ENCODE peak calls at places on chromosomes 11 and 22, in four cellular contexts. N is H1, L is HepG2, F is K562. K is an unnamed sample.

GRCh38 chr22:37905534-37906363 is at the start of gene MICALL1:
- DNase-seq in L (no peak), N (peak; percentile 84), F (peak; percentile 81), K (peak; percentile 68)

GRCh38 chr22:49449811-49450386 is 377.8 kb downstream of the BRD1 start:
- DNase-seq in F (no peak), L (no peak), N (no peak), K (no peak)

GRCh38 chr11:64850979-64851567 is 6.6 kb upstream of the CDC42BPG start:
- DNase-seq in N (peak; percentile 56), F (peak; percentile 29), L (no peak), K (peak; percentile 58)

GRCh38 chr11:121521145-121522042 is 68.6 kb upstream of the SORL1-AS1 start:
- DNase-seq in N (no peak), F (no peak), L (no peak), K (no peak)

GRCh38 chr22:30408388-30409101 is 11.7 kb downstream of the SEC14L2 start:
- DNase-seq in F (peak; percentile 59), N (no peak), L (peak; percentile 35), K (no peak)

GRCh38 chr22:30490399-30490798 is 15.1 kb downstream of the SEC14L4 start:
- DNase-seq in L (peak; percentile 16), N (no peak), F (peak; percentile 56), K (peak; percentile 44)

GRCh38 chr11:111259871-111260270 is 14.3 kb downstream of the POU2AF2 start:
- DNase-seq in F (no peak), L (no peak), N (no peak), K (no peak)

GRCh38 chr11:122920579-122920978 is 38.0 kb downstream of the JHY start:
- DNase-seq in F (no peak), L (no peak), N (no peak), K (no peak)

GRCh38 chr11:17019231-17019630 is 5.0 kb upstream of the PLEKHA7 start:
- DNase-seq in F (no peak), N (no peak), L (no peak), K (no peak)

GRCh38 chr22:26642465-26643367 is 14.7 kb upstream of the MIAT start:
- DNase-seq in N (peak; percentile 64), F (peak; percentile 84), L (no peak), K (peak; percentile 47)

GRCh38 chr22:48575567-48576332 is 1251.9 kb downstream of the BRD1 start:
- DNase-seq in F (no peak), L (no peak), N (no peak), K (no peak)

GRCh38 chr22:41096841-41097240 is 4.4 kb downstream of the EP300 start:
- DNase-seq in N (no peak), L (no peak), F (no peak), K (no peak)

GRCh38 chr22:32661737-32662586 is 139.5 kb upstream of the TIMP3 start:
- DNase-seq in F (no peak), L (no peak), N (no peak), K (no peak)
- TF ChIP-seq CREB1 in F (no peak), L (no peak), N (no peak), K (no peak)

GRCh38 chr11:20112291-20113146 is 47.8 kb downstream of the DBX1 start:
- DNase-seq in L (no peak), F (peak; percentile 87), N (no peak), K (no peak)
- TF ChIP-seq CREB1 in L (no peak), F (peak; percentile 35), N (no peak), K (no peak)

GRCh38 chr11:80307676-80308075 is 866.8 kb upstream of the TENM4 start:
- DNase-seq in N (no peak), F (no peak), L (no peak), K (no peak)

GRCh38 chr11:80315263-80315662 is 874.4 kb upstream of the TENM4 start:
- DNase-seq in F (no peak), L (no peak), N (no peak), K (no peak)

GRCh38 chr11:80309301-80309700 is 868.5 kb upstream of the TENM4 start:
- DNase-seq in F (no peak), L (no peak), N (no peak), K (no peak)
- TF ChIP-seq CREB1 in F (no peak), L (no peak), N (no peak), K (no peak)

GRCh38 chr11:101180481-101180880 is 50.9 kb upstream of the PGR start:
- DNase-seq in N (no peak), F (no peak), L (no peak), K (no peak)
- TF ChIP-seq CREB1 in N (no peak), F (no peak), L (no peak), K (no peak)

GRCh38 chr11:117058761-117059233 is 39.4 kb downstream of the SIK3 start:
- DNase-seq in L (no peak), F (no peak), N (no peak), K (no peak)
- TF ChIP-seq CREB1 in L (no peak), F (no peak), N (peak; percentile 28), K (no peak)

DNA sequence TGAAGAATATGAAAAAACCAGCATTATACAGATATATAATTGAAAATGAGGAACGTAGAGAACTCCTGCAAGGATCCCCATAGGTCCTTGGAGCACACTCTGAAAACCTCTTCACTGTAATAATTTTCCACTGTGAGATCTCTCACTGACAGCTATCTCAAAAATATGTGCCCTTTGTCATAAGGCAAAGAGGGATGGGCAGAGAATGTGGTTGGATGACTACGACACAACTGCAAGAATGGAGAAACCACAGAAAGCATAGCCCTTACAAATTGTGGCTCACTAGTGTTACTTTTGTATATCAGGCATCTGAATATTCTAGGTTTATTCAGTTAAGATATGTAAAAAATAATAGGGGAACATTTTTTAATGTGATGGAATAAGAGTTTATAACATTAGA is 7.9 kb upstream of the CTSC start:
- DNase-seq in F (no peak), N (no peak), L (no peak), K (no peak)
- TF ChIP-seq CREB1 in F (no peak), N (no peak), L (no peak), K (no peak)

GRCh38 chr11:120186408-120186798 is 24.4 kb upstream of the OAF start:
- DNase-seq in F (no peak), N (peak; percentile 29), L (no peak), K (no peak)
- TF ChIP-seq CREB1 in F (no peak), N (no peak), L (no peak), K (no peak)

GRCh38 chr11:117217685-117218084 is 14.2 kb downstream of the PCSK7 start:
- DNase-seq in L (no peak), N (no peak), F (no peak), K (no peak)

GRCh38 chr11:117218133-117218915 is 13.5 kb downstream of the PCSK7 start:
- DNase-seq in N (no peak), L (no peak), F (no peak), K (no peak)

GRCh38 chr11:117217141-117217609 is 14.7 kb downstream of the PCSK7 start:
- DNase-seq in N (no peak), L (no peak), F (no peak), K (no peak)

GRCh38 chr11:117212697-117213355 is 13.7 kb downstream of the TAGLN start:
- DNase-seq in F (no peak), L (no peak), N (no peak), K (no peak)

DNA sequence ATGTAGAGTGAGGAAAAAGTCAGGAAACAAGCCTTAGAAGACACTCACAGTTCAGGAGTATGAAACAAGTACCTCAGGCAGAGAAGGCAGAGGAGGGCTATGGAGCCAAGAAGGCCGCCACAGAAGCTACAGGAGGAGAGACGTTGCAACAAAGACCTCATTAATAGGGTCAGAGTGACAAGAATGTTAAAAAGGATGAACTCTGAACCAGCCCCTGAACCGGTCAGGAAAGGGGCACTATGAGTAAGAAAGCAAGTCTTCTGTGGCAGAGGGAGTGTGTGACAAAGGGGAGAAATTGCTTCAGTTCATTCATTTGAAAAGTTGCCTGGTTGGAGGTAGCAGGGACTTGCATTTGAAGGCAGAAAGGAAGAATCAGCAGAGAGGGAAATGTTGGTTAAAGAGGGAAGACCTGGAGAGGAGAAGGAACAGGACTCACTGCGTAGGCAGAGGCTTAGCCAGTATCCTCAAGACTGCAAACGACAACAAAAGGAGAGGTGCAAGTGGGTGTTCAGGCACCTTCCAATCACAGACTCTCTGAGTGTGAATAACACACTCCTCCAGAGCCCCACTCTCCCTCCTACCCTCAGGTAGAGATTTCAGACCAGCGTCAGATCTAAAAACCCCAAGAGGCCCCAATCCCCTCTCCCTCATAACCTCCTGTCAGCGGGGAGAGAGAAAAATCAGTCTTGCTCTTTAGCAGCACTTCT is 15.4 kb downstream of the TAGLN start:
- DNase-seq in L (no peak), F (no peak), N (no peak), K (no peak)
- TF ChIP-seq CREB1 in L (no peak), F (no peak), N (no peak), K (no peak)

DNA sequence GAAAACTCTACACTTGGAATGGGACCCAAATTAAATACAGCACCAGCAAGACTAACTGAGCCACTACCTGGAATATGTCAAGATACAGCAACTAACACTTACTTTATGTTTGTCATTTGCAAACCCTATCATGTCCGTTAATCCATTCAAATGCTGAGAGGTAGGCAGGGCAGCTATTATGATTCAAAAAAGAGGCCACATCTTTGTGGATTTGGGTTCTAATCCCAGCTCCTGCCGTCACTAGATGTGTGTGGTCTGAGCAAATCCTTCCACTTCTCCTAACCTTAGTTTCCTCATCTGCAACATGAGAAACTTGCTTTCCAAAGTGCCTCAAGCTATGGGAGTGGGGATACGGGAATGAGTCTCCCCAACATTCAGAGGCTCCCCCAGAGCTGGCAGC is 24.2 kb downstream of the FLI1 start:
- DNase-seq in N (no peak), L (no peak), F (no peak), K (no peak)
- TF ChIP-seq CREB1 in N (no peak), L (no peak), F (no peak), K (no peak)

GRCh38 chr11:6968816-6969215 is 42.6 kb downstream of the ZNF215 start:
- DNase-seq in L (no peak), F (no peak), N (no peak), K (no peak)
- TF ChIP-seq CREB1 in L (no peak), F (no peak), N (no peak), K (no peak)